ENCODE peak calls at places on chromosomes 11 and 22, in nine cellular contexts. C is BE2C; H is stimulated activated naive CD8-positive, alpha-beta T cell treated with anti-CD3 and anti-CD28 coated beads, Interleukin-15, amount 100 ng/mL, for 72 hours; X is mesenteric fat pad; V is NCI-H345; G is heart right ventricle; L is NCI-H82; K is EH; A is neuronal stem cell. E is an unnamed sample.

GRCh38 chr11:69460540-69461257 is 20.8 kb upstream of the LINC01488 start:
- DNase-seq in V (no peak), K (peak; percentile 80), X (no peak), A (no peak), G (no peak), H (no peak), L (no peak), C (no peak), E (peak; percentile 91)

GRCh38 chr11:69852051-69852450 is 32.8 kb upstream of the FGF3 start:
- DNase-seq in A (no peak), G (no peak), K (no peak), L (no peak), H (no peak), C (no peak), X (peak; percentile 14), V (peak; percentile 16), E (no peak)

GRCh38 chr22:31363885-31364284 is 17.7 kb upstream of the PATZ1 start:
- DNase-seq in A (no peak), C (no peak), V (no peak), H (no peak), X (no peak), L (no peak), G (no peak), K (no peak), E (no peak)

GRCh38 chr11:65226103-65226442 is 35.7 kb upstream of the POLA2 start:
- DNase-seq in X (no peak), G (no peak), A (no peak), L (no peak), H (no peak), C (no peak), K (no peak), V (no peak), E (no peak)

GRCh38 chr11:95108159-95108611 is 18.5 kb downstream of the ENDOD1 start:
- DNase-seq in K (peak; percentile 48), V (no peak), A (no peak), C (no peak), G (peak; percentile 23), X (no peak), H (no peak), L (no peak), E (no peak)

GRCh38 chr11:113242767-113243397 is 71.5 kb upstream of the TTC12 start:
- DNase-seq in X (no peak), G (no peak), V (no peak), C (no peak), L (no peak), K (peak; percentile 53), A (no peak), H (peak; percentile 9), E (peak; percentile 38)

GRCh38 chr11:17574799-17575144 is 27.7 kb downstream of the OTOG start:
- DNase-seq in L (no peak), A (no peak), X (no peak), C (no peak), G (no peak), V (no peak), H (no peak), K (no peak), E (no peak)

GRCh38 chr11:126219547-126219946 is 8.0 kb downstream of the FAM118B start:
- DNase-seq in K (no peak), L (no peak), A (no peak), G (no peak), V (no peak), C (no peak), X (no peak), H (no peak), E (no peak)